ENCODE peak calls at places on chromosomes 5 and 9, in nine cellular contexts. One of them, this sample, is unnamed.

GRCh38 chr9:132412089-132412488 is 2.1 kb downstream of the CFAP77 start:
- DNase-seq in cardiac fibroblast: peak; percentile 21
- DNase-seq in HEK293T: peak; percentile 50
- DNase-seq in prostate gland: no peak
- DNase-seq in DMS53: peak; percentile 40
- DNase-seq in glutamatergic neuron: peak; percentile 65
- DNase-seq in CD8-positive, alpha-beta T cell: no peak
- DNase-seq in HCT116: peak; percentile 8
- DNase-seq in SW480: peak; percentile 34
- DNase-seq in this sample: no peak

GRCh38 chr5:10499776-10500175 is 58.1 kb downstream of the ROPN1L start:
- DNase-seq in cardiac fibroblast: no peak
- DNase-seq in DMS53: no peak
- DNase-seq in HCT116: no peak
- DNase-seq in SW480: no peak
- DNase-seq in glutamatergic neuron: no peak
- DNase-seq in HEK293T: no peak
- DNase-seq in CD8-positive, alpha-beta T cell: no peak
- DNase-seq in prostate gland: no peak
- DNase-seq in this sample: no peak

GRCh38 chr9:18325337-18326011 is 148.5 kb upstream of the ADAMTSL1 start:
- DNase-seq in DMS53: no peak
- DNase-seq in SW480: no peak
- DNase-seq in HEK293T: no peak
- DNase-seq in HCT116: no peak
- DNase-seq in glutamatergic neuron: no peak
- DNase-seq in prostate gland: no peak
- DNase-seq in cardiac fibroblast: no peak
- DNase-seq in CD8-positive, alpha-beta T cell: no peak
- DNase-seq in this sample: no peak

GRCh38 chr9:68562456-68562855 is 21.8 kb upstream of the TMEM252 start:
- DNase-seq in CD8-positive, alpha-beta T cell: no peak
- DNase-seq in DMS53: no peak
- DNase-seq in prostate gland: no peak
- DNase-seq in glutamatergic neuron: no peak
- DNase-seq in HCT116: no peak
- DNase-seq in cardiac fibroblast: no peak
- DNase-seq in SW480: no peak
- DNase-seq in HEK293T: no peak
- DNase-seq in this sample: no peak

GRCh38 chr5:176741566-176742211 is 68.7 kb upstream of the UNC5A start:
- DNase-seq in CD8-positive, alpha-beta T cell: no peak
- DNase-seq in cardiac fibroblast: no peak
- DNase-seq in DMS53: peak; percentile 31
- DNase-seq in HCT116: no peak
- DNase-seq in prostate gland: no peak
- DNase-seq in HEK293T: no peak
- DNase-seq in SW480: no peak
- DNase-seq in glutamatergic neuron: no peak
- DNase-seq in this sample: no peak

GRCh38 chr9:137241490-137242328 is 622 bp downstream of the TUBB4B start:
- DNase-seq in cardiac fibroblast: peak; percentile 44
- DNase-seq in prostate gland: no peak
- DNase-seq in CD8-positive, alpha-beta T cell: peak; percentile 65
- DNase-seq in SW480: no peak
- DNase-seq in HCT116: no peak
- DNase-seq in HEK293T: peak; percentile 35
- DNase-seq in DMS53: peak; percentile 71
- DNase-seq in glutamatergic neuron: no peak
- DNase-seq in this sample: peak; percentile 60

GRCh38 chr9:69931340-69931739 is 110.7 kb downstream of the CFAP95 start:
- DNase-seq in glutamatergic neuron: no peak
- DNase-seq in CD8-positive, alpha-beta T cell: no peak
- DNase-seq in cardiac fibroblast: peak; percentile 29
- DNase-seq in SW480: peak; percentile 23
- DNase-seq in HCT116: no peak
- DNase-seq in prostate gland: no peak
- DNase-seq in DMS53: peak; percentile 21
- DNase-seq in HEK293T: peak; percentile 10
- DNase-seq in this sample: no peak

GRCh38 chr5:37875051-37875787 is 35.4 kb upstream of the GDNF start:
- DNase-seq in CD8-positive, alpha-beta T cell: no peak
- DNase-seq in SW480: no peak
- DNase-seq in HEK293T: no peak
- DNase-seq in glutamatergic neuron: no peak
- DNase-seq in DMS53: peak; percentile 7
- DNase-seq in HCT116: no peak
- DNase-seq in cardiac fibroblast: peak; percentile 27
- DNase-seq in prostate gland: no peak
- DNase-seq in this sample: no peak

GRCh38 chr5:56900395-56900794 is 9.0 kb upstream of the SETD9 start:
- DNase-seq in cardiac fibroblast: peak; percentile 27
- DNase-seq in glutamatergic neuron: no peak
- DNase-seq in HCT116: no peak
- DNase-seq in DMS53: no peak
- DNase-seq in CD8-positive, alpha-beta T cell: no peak
- DNase-seq in SW480: no peak
- DNase-seq in prostate gland: no peak
- DNase-seq in HEK293T: no peak
- DNase-seq in this sample: no peak

GRCh38 chr9:110742741-110743371 is 74.3 kb downstream of the MUSK start:
- DNase-seq in prostate gland: peak; percentile 21
- DNase-seq in glutamatergic neuron: no peak
- DNase-seq in HEK293T: no peak
- DNase-seq in DMS53: peak; percentile 3
- DNase-seq in HCT116: no peak
- DNase-seq in SW480: no peak
- DNase-seq in cardiac fibroblast: peak; percentile 93
- DNase-seq in CD8-positive, alpha-beta T cell: no peak
- DNase-seq in this sample: no peak

GRCh38 chr9:124285903-124286291 is 28.1 kb downstream of the NEK6 start:
- DNase-seq in SW480: peak; percentile 62
- DNase-seq in cardiac fibroblast: peak; percentile 98
- DNase-seq in glutamatergic neuron: no peak
- DNase-seq in HEK293T: no peak
- DNase-seq in CD8-positive, alpha-beta T cell: no peak
- DNase-seq in HCT116: no peak
- DNase-seq in DMS53: no peak
- DNase-seq in prostate gland: no peak
- DNase-seq in this sample: no peak

GRCh38 chr5:60295423-60295822 is 401.9 kb upstream of the PDE4D start:
- DNase-seq in DMS53: peak; percentile 67
- DNase-seq in cardiac fibroblast: peak; percentile 22
- DNase-seq in SW480: peak; percentile 30
- DNase-seq in HCT116: peak; percentile 7
- DNase-seq in prostate gland: no peak
- DNase-seq in CD8-positive, alpha-beta T cell: no peak
- DNase-seq in glutamatergic neuron: peak; percentile 22
- DNase-seq in HEK293T: peak; percentile 17
- DNase-seq in this sample: no peak